ENCODE peak calls at places on chromosomes 1 and 21, in nine cellular contexts. C is ovary; A is fibroblast of the aortic adventitia; U is stimulated activated CD8-positive, alpha-beta memory T cell treated with anti-CD3 and anti-CD28 coated beads, Interleukin-7, amount 100 ng/mL, for 1 hour; Q is hepatic stellate cell; Y is cardiac muscle cell; W is sciatic nerve; E is astrocyte; S is adrenal gland. M is an unnamed sample.

GRCh38 chr1:43304287-43304615 is 3.5 kb downstream of the TIE1 start:
- DNase-seq in A (no peak), Y (no peak), E (no peak), U (no peak), Q (no peak), S (no peak), C (no peak), W (peak), M (no peak)

GRCh38 chr1:55007626-55008025 is 8.9 kb downstream of the BSND start:
- DNase-seq in Q (peak), E (peak), W (no peak), S (no peak), Y (peak), U (no peak), A (peak), C (no peak), M (peak)

GRCh38 chr1:60573726-60574409 is 500.3 kb upstream of the C1orf87 start:
- DNase-seq in S (no peak), Y (peak), U (no peak), Q (peak), E (peak), C (no peak), W (no peak), A (peak), M (peak)

GRCh38 chr1:44101356-44101755 is 17.3 kb upstream of the KLF17 start:
- DNase-seq in Y (peak), Q (no peak), A (peak), C (no peak), U (no peak), W (no peak), S (no peak), E (peak), M (peak)

GRCh38 chr21:26007911-26008579 is 162.5 kb downstream of the APP start:
- DNase-seq in U (no peak), A (peak), C (no peak), S (no peak), E (no peak), W (no peak), Y (peak), Q (no peak), M (no peak)

GRCh38 chr21:38898422-38899098 is 92.8 kb downstream of the ETS2 start:
- DNase-seq in Q (no peak), A (no peak), W (no peak), Y (no peak), E (no peak), S (no peak), U (no peak), C (no peak), M (no peak)

GRCh38 chr1:175016073-175016722 is 7.0 kb downstream of the MRPS14 start:
- DNase-seq in U (no peak), E (peak), Y (no peak), C (no peak), A (peak), S (no peak), Q (no peak), W (no peak), M (peak)

GRCh38 chr1:66503841-66504470 is 30.0 kb upstream of the SGIP1 start:
- DNase-seq in Y (peak), C (no peak), S (no peak), E (peak), A (peak), U (no peak), W (no peak), Q (peak), M (peak)

GRCh38 chr1:150613061-150613920 is 16.1 kb downstream of the ENSA start:
- DNase-seq in A (peak), C (no peak), S (no peak), W (no peak), U (no peak), Y (peak), E (peak), Q (peak), M (peak)

GRCh38 chr21:33399821-33400220 is 3.4 kb upstream of the IFNGR2 start:
- DNase-seq in S (no peak), U (no peak), C (no peak), A (no peak), E (no peak), Q (no peak), Y (no peak), W (no peak), M (no peak)

GRCh38 chr1:156664949-156665411 is 12.2 kb downstream of the NES start:
- DNase-seq in C (no peak), U (no peak), Y (no peak), E (no peak), Q (peak), S (peak), A (no peak), W (no peak), M (no peak)

GRCh38 chr1:42209516-42210370 is 45.2 kb upstream of the GUCA2A start:
- DNase-seq in E (no peak), C (no peak), W (no peak), Y (no peak), Q (no peak), U (no peak), S (no peak), A (peak), M (peak)